ENCODE peak calls at places on chromosomes 3 and 15, in six cellular contexts. One of them, this sample, is unnamed.
A peak's percentile ranks its signal among the peaks of the same experiment; 100 is the strongest.

GRCh38 chr3:138640537-138640936 is 32.0 kb downstream of the FAIM start:
- DNase-seq in stimulated activated naive CD8-positive, alpha-beta T cell treated with anti-CD3 and anti-CD28 coated beads, Interleukin-15, amount 100 ng/mL, for 72 hours: no peak
- DNase-seq in NCI-H1105: no peak
- DNase-seq in stimulated activated CD4-positive, alpha-beta T cell treated with anti-CD3 and anti-CD28 coated beads, Interleukin-12 subunit alpha, Interleukin-12 subunit beta, amount 100 ng/mL, for 4 hours: no peak
- DNase-seq in stimulated activated CD8-positive, alpha-beta memory T cell treated with anti-CD3 and anti-CD28 coated beads, Interleukin-4, amount 100 ng/mL, for 4 hours: no peak
- DNase-seq in C1 segment of cervical spinal cord: no peak
- DNase-seq in this sample: no peak

GRCh38 chr3:189355115-189355480 is 183.3 kb downstream of the TPRG1 start:
- DNase-seq in stimulated activated naive CD8-positive, alpha-beta T cell treated with anti-CD3 and anti-CD28 coated beads, Interleukin-15, amount 100 ng/mL, for 72 hours: no peak
- DNase-seq in NCI-H1105: no peak
- DNase-seq in stimulated activated CD4-positive, alpha-beta T cell treated with anti-CD3 and anti-CD28 coated beads, Interleukin-12 subunit alpha, Interleukin-12 subunit beta, amount 100 ng/mL, for 4 hours: no peak
- DNase-seq in stimulated activated CD8-positive, alpha-beta memory T cell treated with anti-CD3 and anti-CD28 coated beads, Interleukin-4, amount 100 ng/mL, for 4 hours: no peak
- DNase-seq in C1 segment of cervical spinal cord: no peak
- DNase-seq in this sample: no peak

GRCh38 chr3:11784962-11785361 is 61.7 kb downstream of the TAMM41 start:
- DNase-seq in stimulated activated naive CD8-positive, alpha-beta T cell treated with anti-CD3 and anti-CD28 coated beads, Interleukin-15, amount 100 ng/mL, for 72 hours: no peak
- DNase-seq in NCI-H1105: no peak
- DNase-seq in stimulated activated CD4-positive, alpha-beta T cell treated with anti-CD3 and anti-CD28 coated beads, Interleukin-12 subunit alpha, Interleukin-12 subunit beta, amount 100 ng/mL, for 4 hours: no peak
- DNase-seq in stimulated activated CD8-positive, alpha-beta memory T cell treated with anti-CD3 and anti-CD28 coated beads, Interleukin-4, amount 100 ng/mL, for 4 hours: no peak
- DNase-seq in C1 segment of cervical spinal cord: no peak
- DNase-seq in this sample: no peak

GRCh38 chr3:195825191-195825588 is 13.5 kb upstream of the MUC4 start:
- DNase-seq in stimulated activated naive CD8-positive, alpha-beta T cell treated with anti-CD3 and anti-CD28 coated beads, Interleukin-15, amount 100 ng/mL, for 72 hours: no peak
- DNase-seq in NCI-H1105: no peak
- DNase-seq in stimulated activated CD4-positive, alpha-beta T cell treated with anti-CD3 and anti-CD28 coated beads, Interleukin-12 subunit alpha, Interleukin-12 subunit beta, amount 100 ng/mL, for 4 hours: no peak
- DNase-seq in stimulated activated CD8-positive, alpha-beta memory T cell treated with anti-CD3 and anti-CD28 coated beads, Interleukin-4, amount 100 ng/mL, for 4 hours: no peak
- DNase-seq in C1 segment of cervical spinal cord: no peak
- DNase-seq in this sample: no peak

GRCh38 chr3:160372780-160373179 is 26.2 kb downstream of the IFT80 start:
- DNase-seq in stimulated activated naive CD8-positive, alpha-beta T cell treated with anti-CD3 and anti-CD28 coated beads, Interleukin-15, amount 100 ng/mL, for 72 hours: no peak
- DNase-seq in NCI-H1105: no peak
- DNase-seq in stimulated activated CD4-positive, alpha-beta T cell treated with anti-CD3 and anti-CD28 coated beads, Interleukin-12 subunit alpha, Interleukin-12 subunit beta, amount 100 ng/mL, for 4 hours: no peak
- DNase-seq in stimulated activated CD8-positive, alpha-beta memory T cell treated with anti-CD3 and anti-CD28 coated beads, Interleukin-4, amount 100 ng/mL, for 4 hours: no peak
- DNase-seq in C1 segment of cervical spinal cord: no peak
- DNase-seq in this sample: no peak

GRCh38 chr3:159992601-159993000 is 4.0 kb downstream of the IL12A start:
- DNase-seq in stimulated activated naive CD8-positive, alpha-beta T cell treated with anti-CD3 and anti-CD28 coated beads, Interleukin-15, amount 100 ng/mL, for 72 hours: no peak
- DNase-seq in NCI-H1105: no peak
- DNase-seq in stimulated activated CD4-positive, alpha-beta T cell treated with anti-CD3 and anti-CD28 coated beads, Interleukin-12 subunit alpha, Interleukin-12 subunit beta, amount 100 ng/mL, for 4 hours: no peak
- DNase-seq in stimulated activated CD8-positive, alpha-beta memory T cell treated with anti-CD3 and anti-CD28 coated beads, Interleukin-4, amount 100 ng/mL, for 4 hours: no peak
- DNase-seq in C1 segment of cervical spinal cord: no peak
- DNase-seq in this sample: no peak

GRCh38 chr15:98428253-98428989 is 219.9 kb upstream of the IGF1R start:
- DNase-seq in stimulated activated naive CD8-positive, alpha-beta T cell treated with anti-CD3 and anti-CD28 coated beads, Interleukin-15, amount 100 ng/mL, for 72 hours: peak; percentile 62
- DNase-seq in NCI-H1105: peak; percentile 8
- DNase-seq in stimulated activated CD4-positive, alpha-beta T cell treated with anti-CD3 and anti-CD28 coated beads, Interleukin-12 subunit alpha, Interleukin-12 subunit beta, amount 100 ng/mL, for 4 hours: peak; percentile 68
- DNase-seq in stimulated activated CD8-positive, alpha-beta memory T cell treated with anti-CD3 and anti-CD28 coated beads, Interleukin-4, amount 100 ng/mL, for 4 hours: peak; percentile 9
- DNase-seq in C1 segment of cervical spinal cord: no peak
- DNase-seq in this sample: no peak

GRCh38 chr15:78800189-78800588 is 11.1 kb downstream of the ADAMTS7 start:
- DNase-seq in stimulated activated naive CD8-positive, alpha-beta T cell treated with anti-CD3 and anti-CD28 coated beads, Interleukin-15, amount 100 ng/mL, for 72 hours: no peak
- DNase-seq in NCI-H1105: no peak
- DNase-seq in stimulated activated CD4-positive, alpha-beta T cell treated with anti-CD3 and anti-CD28 coated beads, Interleukin-12 subunit alpha, Interleukin-12 subunit beta, amount 100 ng/mL, for 4 hours: no peak
- DNase-seq in stimulated activated CD8-positive, alpha-beta memory T cell treated with anti-CD3 and anti-CD28 coated beads, Interleukin-4, amount 100 ng/mL, for 4 hours: no peak
- DNase-seq in C1 segment of cervical spinal cord: no peak
- DNase-seq in this sample: no peak

GRCh38 chr3:151085889-151086483 is 522 bp downstream of the MED12L start:
- DNase-seq in stimulated activated naive CD8-positive, alpha-beta T cell treated with anti-CD3 and anti-CD28 coated beads, Interleukin-15, amount 100 ng/mL, for 72 hours: peak; percentile 34
- DNase-seq in NCI-H1105: peak; percentile 55
- DNase-seq in stimulated activated CD4-positive, alpha-beta T cell treated with anti-CD3 and anti-CD28 coated beads, Interleukin-12 subunit alpha, Interleukin-12 subunit beta, amount 100 ng/mL, for 4 hours: peak; percentile 8
- DNase-seq in stimulated activated CD8-positive, alpha-beta memory T cell treated with anti-CD3 and anti-CD28 coated beads, Interleukin-4, amount 100 ng/mL, for 4 hours: no peak
- DNase-seq in C1 segment of cervical spinal cord: no peak
- DNase-seq in this sample: no peak

GRCh38 chr15:67178569-67179210 is 75.8 kb downstream of the AAGAB start:
- DNase-seq in stimulated activated naive CD8-positive, alpha-beta T cell treated with anti-CD3 and anti-CD28 coated beads, Interleukin-15, amount 100 ng/mL, for 72 hours: no peak
- DNase-seq in NCI-H1105: no peak
- DNase-seq in stimulated activated CD4-positive, alpha-beta T cell treated with anti-CD3 and anti-CD28 coated beads, Interleukin-12 subunit alpha, Interleukin-12 subunit beta, amount 100 ng/mL, for 4 hours: no peak
- DNase-seq in stimulated activated CD8-positive, alpha-beta memory T cell treated with anti-CD3 and anti-CD28 coated beads, Interleukin-4, amount 100 ng/mL, for 4 hours: no peak
- DNase-seq in C1 segment of cervical spinal cord: no peak
- DNase-seq in this sample: no peak

GRCh38 chr3:115348391-115348790 is 201.3 kb upstream of the ZBTB20 start:
- DNase-seq in stimulated activated naive CD8-positive, alpha-beta T cell treated with anti-CD3 and anti-CD28 coated beads, Interleukin-15, amount 100 ng/mL, for 72 hours: no peak
- DNase-seq in NCI-H1105: no peak
- DNase-seq in stimulated activated CD4-positive, alpha-beta T cell treated with anti-CD3 and anti-CD28 coated beads, Interleukin-12 subunit alpha, Interleukin-12 subunit beta, amount 100 ng/mL, for 4 hours: no peak
- DNase-seq in stimulated activated CD8-positive, alpha-beta memory T cell treated with anti-CD3 and anti-CD28 coated beads, Interleukin-4, amount 100 ng/mL, for 4 hours: no peak
- DNase-seq in C1 segment of cervical spinal cord: no peak
- DNase-seq in this sample: no peak

GRCh38 chr3:9172851-9173320 is 76.6 kb downstream of the SRGAP3 start:
- DNase-seq in stimulated activated naive CD8-positive, alpha-beta T cell treated with anti-CD3 and anti-CD28 coated beads, Interleukin-15, amount 100 ng/mL, for 72 hours: no peak
- DNase-seq in NCI-H1105: no peak
- DNase-seq in stimulated activated CD4-positive, alpha-beta T cell treated with anti-CD3 and anti-CD28 coated beads, Interleukin-12 subunit alpha, Interleukin-12 subunit beta, amount 100 ng/mL, for 4 hours: no peak
- DNase-seq in stimulated activated CD8-positive, alpha-beta memory T cell treated with anti-CD3 and anti-CD28 coated beads, Interleukin-4, amount 100 ng/mL, for 4 hours: no peak
- DNase-seq in C1 segment of cervical spinal cord: peak; percentile 45
- DNase-seq in this sample: no peak

GRCh38 chr3:162224736-162225135 is 728.1 kb downstream of the OTOL1 start:
- DNase-seq in stimulated activated naive CD8-positive, alpha-beta T cell treated with anti-CD3 and anti-CD28 coated beads, Interleukin-15, amount 100 ng/mL, for 72 hours: no peak
- DNase-seq in NCI-H1105: no peak
- DNase-seq in stimulated activated CD4-positive, alpha-beta T cell treated with anti-CD3 and anti-CD28 coated beads, Interleukin-12 subunit alpha, Interleukin-12 subunit beta, amount 100 ng/mL, for 4 hours: no peak
- DNase-seq in stimulated activated CD8-positive, alpha-beta memory T cell treated with anti-CD3 and anti-CD28 coated beads, Interleukin-4, amount 100 ng/mL, for 4 hours: no peak
- DNase-seq in C1 segment of cervical spinal cord: no peak
- DNase-seq in this sample: no peak

GRCh38 chr3:44721231-44722102 is 8.0 kb upstream of the ZNF501 start:
- DNase-seq in stimulated activated naive CD8-positive, alpha-beta T cell treated with anti-CD3 and anti-CD28 coated beads, Interleukin-15, amount 100 ng/mL, for 72 hours: no peak
- DNase-seq in NCI-H1105: no peak
- DNase-seq in stimulated activated CD4-positive, alpha-beta T cell treated with anti-CD3 and anti-CD28 coated beads, Interleukin-12 subunit alpha, Interleukin-12 subunit beta, amount 100 ng/mL, for 4 hours: no peak
- DNase-seq in stimulated activated CD8-positive, alpha-beta memory T cell treated with anti-CD3 and anti-CD28 coated beads, Interleukin-4, amount 100 ng/mL, for 4 hours: no peak
- DNase-seq in C1 segment of cervical spinal cord: no peak
- DNase-seq in this sample: no peak

GRCh38 chr15:74978503-74978902 is 16.9 kb upstream of the SCAMP5 start:
- DNase-seq in stimulated activated naive CD8-positive, alpha-beta T cell treated with anti-CD3 and anti-CD28 coated beads, Interleukin-15, amount 100 ng/mL, for 72 hours: no peak
- DNase-seq in NCI-H1105: no peak
- DNase-seq in stimulated activated CD4-positive, alpha-beta T cell treated with anti-CD3 and anti-CD28 coated beads, Interleukin-12 subunit alpha, Interleukin-12 subunit beta, amount 100 ng/mL, for 4 hours: no peak
- DNase-seq in stimulated activated CD8-positive, alpha-beta memory T cell treated with anti-CD3 and anti-CD28 coated beads, Interleukin-4, amount 100 ng/mL, for 4 hours: peak; percentile 17
- DNase-seq in C1 segment of cervical spinal cord: no peak
- DNase-seq in this sample: no peak

GRCh38 chr15:68506071-68506470 is 72.7 kb upstream of the CORO2B start:
- DNase-seq in stimulated activated naive CD8-positive, alpha-beta T cell treated with anti-CD3 and anti-CD28 coated beads, Interleukin-15, amount 100 ng/mL, for 72 hours: no peak
- DNase-seq in NCI-H1105: no peak
- DNase-seq in stimulated activated CD4-positive, alpha-beta T cell treated with anti-CD3 and anti-CD28 coated beads, Interleukin-12 subunit alpha, Interleukin-12 subunit beta, amount 100 ng/mL, for 4 hours: no peak
- DNase-seq in stimulated activated CD8-positive, alpha-beta memory T cell treated with anti-CD3 and anti-CD28 coated beads, Interleukin-4, amount 100 ng/mL, for 4 hours: no peak
- DNase-seq in C1 segment of cervical spinal cord: no peak
- DNase-seq in this sample: no peak

GRCh38 chr15:80055933-80056332 is 3.5 kb upstream of the ZFAND6 start:
- DNase-seq in stimulated activated naive CD8-positive, alpha-beta T cell treated with anti-CD3 and anti-CD28 coated beads, Interleukin-15, amount 100 ng/mL, for 72 hours: no peak
- DNase-seq in NCI-H1105: no peak
- DNase-seq in stimulated activated CD4-positive, alpha-beta T cell treated with anti-CD3 and anti-CD28 coated beads, Interleukin-12 subunit alpha, Interleukin-12 subunit beta, amount 100 ng/mL, for 4 hours: no peak
- DNase-seq in stimulated activated CD8-positive, alpha-beta memory T cell treated with anti-CD3 and anti-CD28 coated beads, Interleukin-4, amount 100 ng/mL, for 4 hours: no peak
- DNase-seq in C1 segment of cervical spinal cord: no peak
- DNase-seq in this sample: no peak

GRCh38 chr15:74304459-74304858 is 63.0 kb downstream of the CYP11A1 start:
- DNase-seq in stimulated activated naive CD8-positive, alpha-beta T cell treated with anti-CD3 and anti-CD28 coated beads, Interleukin-15, amount 100 ng/mL, for 72 hours: no peak
- DNase-seq in NCI-H1105: no peak
- DNase-seq in stimulated activated CD4-positive, alpha-beta T cell treated with anti-CD3 and anti-CD28 coated beads, Interleukin-12 subunit alpha, Interleukin-12 subunit beta, amount 100 ng/mL, for 4 hours: no peak
- DNase-seq in stimulated activated CD8-positive, alpha-beta memory T cell treated with anti-CD3 and anti-CD28 coated beads, Interleukin-4, amount 100 ng/mL, for 4 hours: no peak
- DNase-seq in C1 segment of cervical spinal cord: no peak
- DNase-seq in this sample: no peak

GRCh38 chr3:172029425-172030128 is 9.8 kb upstream of the FNDC3B start:
- DNase-seq in stimulated activated naive CD8-positive, alpha-beta T cell treated with anti-CD3 and anti-CD28 coated beads, Interleukin-15, amount 100 ng/mL, for 72 hours: no peak
- DNase-seq in NCI-H1105: no peak
- DNase-seq in stimulated activated CD4-positive, alpha-beta T cell treated with anti-CD3 and anti-CD28 coated beads, Interleukin-12 subunit alpha, Interleukin-12 subunit beta, amount 100 ng/mL, for 4 hours: no peak
- DNase-seq in stimulated activated CD8-positive, alpha-beta memory T cell treated with anti-CD3 and anti-CD28 coated beads, Interleukin-4, amount 100 ng/mL, for 4 hours: no peak
- DNase-seq in C1 segment of cervical spinal cord: no peak
- DNase-seq in this sample: no peak

GRCh38 chr3:197501496-197501878 is 54.3 kb downstream of the BDH1 start:
- DNase-seq in stimulated activated naive CD8-positive, alpha-beta T cell treated with anti-CD3 and anti-CD28 coated beads, Interleukin-15, amount 100 ng/mL, for 72 hours: no peak
- DNase-seq in NCI-H1105: no peak
- DNase-seq in stimulated activated CD4-positive, alpha-beta T cell treated with anti-CD3 and anti-CD28 coated beads, Interleukin-12 subunit alpha, Interleukin-12 subunit beta, amount 100 ng/mL, for 4 hours: no peak
- DNase-seq in stimulated activated CD8-positive, alpha-beta memory T cell treated with anti-CD3 and anti-CD28 coated beads, Interleukin-4, amount 100 ng/mL, for 4 hours: no peak
- DNase-seq in C1 segment of cervical spinal cord: no peak
- DNase-seq in this sample: no peak

GRCh38 chr15:79644091-79644490 is 212.0 kb downstream of the MINAR1 start:
- DNase-seq in stimulated activated naive CD8-positive, alpha-beta T cell treated with anti-CD3 and anti-CD28 coated beads, Interleukin-15, amount 100 ng/mL, for 72 hours: no peak
- DNase-seq in NCI-H1105: no peak
- DNase-seq in stimulated activated CD4-positive, alpha-beta T cell treated with anti-CD3 and anti-CD28 coated beads, Interleukin-12 subunit alpha, Interleukin-12 subunit beta, amount 100 ng/mL, for 4 hours: no peak
- DNase-seq in stimulated activated CD8-positive, alpha-beta memory T cell treated with anti-CD3 and anti-CD28 coated beads, Interleukin-4, amount 100 ng/mL, for 4 hours: no peak
- DNase-seq in C1 segment of cervical spinal cord: no peak
- DNase-seq in this sample: no peak